ENCODE peak calls at places on chromosomes 3 and 15, in ten cellular contexts. One of them, this sample, is unnamed.

GRCh38 chr15:41746802-41747201 is 27.5 kb upstream of the MAPKBP1 start:
- DNase-seq in stomach: no peak
- DNase-seq in GM12878: no peak
- DNase-seq in IMR-90: peak
- DNase-seq in ovary: no peak
- DNase-seq in uterus: no peak
- DNase-seq in tibial nerve: no peak
- DNase-seq in H54: no peak
- DNase-seq in adrenal gland: no peak
- DNase-seq in prostate gland: no peak
- DNase-seq in this sample: no peak

GRCh38 chr3:56361731-56362130 is 106.5 kb downstream of the ERC2 start:
- DNase-seq in stomach: no peak
- DNase-seq in GM12878: no peak
- DNase-seq in IMR-90: no peak
- DNase-seq in ovary: no peak
- DNase-seq in uterus: no peak
- DNase-seq in tibial nerve: no peak
- DNase-seq in H54: no peak
- DNase-seq in adrenal gland: no peak
- DNase-seq in prostate gland: no peak
- DNase-seq in this sample: no peak

GRCh38 chr15:60362318-60363023 is 35.3 kb downstream of the ANXA2 start:
- DNase-seq in stomach: no peak
- DNase-seq in GM12878: no peak
- DNase-seq in IMR-90: peak
- DNase-seq in ovary: no peak
- DNase-seq in uterus: no peak
- DNase-seq in tibial nerve: no peak
- DNase-seq in H54: peak
- DNase-seq in adrenal gland: no peak
- DNase-seq in prostate gland: no peak
- DNase-seq in this sample: no peak

GRCh38 chr3:39433642-39434041 is 27.1 kb downstream of the RPSA start:
- DNase-seq in stomach: no peak
- DNase-seq in GM12878: no peak
- DNase-seq in IMR-90: peak
- DNase-seq in ovary: no peak
- DNase-seq in uterus: no peak
- DNase-seq in tibial nerve: no peak
- DNase-seq in H54: no peak
- DNase-seq in adrenal gland: no peak
- DNase-seq in prostate gland: no peak
- DNase-seq in this sample: no peak

GRCh38 chr3:53516339-53516738 is 21.9 kb downstream of the CACNA1D start:
- DNase-seq in stomach: no peak
- DNase-seq in GM12878: no peak
- DNase-seq in IMR-90: no peak
- DNase-seq in ovary: no peak
- DNase-seq in uterus: no peak
- DNase-seq in tibial nerve: no peak
- DNase-seq in H54: no peak
- DNase-seq in adrenal gland: no peak
- DNase-seq in prostate gland: no peak
- DNase-seq in this sample: no peak

GRCh38 chr3:73504255-73504654 is 120.5 kb downstream of the PDZRN3 start:
- DNase-seq in stomach: no peak
- DNase-seq in GM12878: no peak
- DNase-seq in IMR-90: no peak
- DNase-seq in ovary: no peak
- DNase-seq in uterus: no peak
- DNase-seq in tibial nerve: no peak
- DNase-seq in H54: no peak
- DNase-seq in adrenal gland: no peak
- DNase-seq in prostate gland: peak
- DNase-seq in this sample: no peak

GRCh38 chr15:67843571-67844387 is 3.9 kb upstream of the RNU6-1 start:
- DNase-seq in stomach: no peak
- DNase-seq in GM12878: no peak
- DNase-seq in IMR-90: peak
- DNase-seq in ovary: peak
- DNase-seq in uterus: peak
- DNase-seq in tibial nerve: no peak
- DNase-seq in H54: no peak
- DNase-seq in adrenal gland: no peak
- DNase-seq in prostate gland: no peak
- DNase-seq in this sample: no peak

GRCh38 chr3:146222204-146223046 is 28.5 kb downstream of the PLSCR4 start:
- DNase-seq in stomach: no peak
- DNase-seq in GM12878: no peak
- DNase-seq in IMR-90: peak
- DNase-seq in ovary: no peak
- DNase-seq in uterus: no peak
- DNase-seq in tibial nerve: no peak
- DNase-seq in H54: no peak
- DNase-seq in adrenal gland: no peak
- DNase-seq in prostate gland: no peak
- DNase-seq in this sample: no peak

GRCh38 chr15:41932939-41933725 is 39.2 kb downstream of the EHD4 start:
- DNase-seq in stomach: no peak
- DNase-seq in GM12878: no peak
- DNase-seq in IMR-90: no peak
- DNase-seq in ovary: no peak
- DNase-seq in uterus: no peak
- DNase-seq in tibial nerve: no peak
- DNase-seq in H54: no peak
- DNase-seq in adrenal gland: no peak
- DNase-seq in prostate gland: no peak
- DNase-seq in this sample: no peak

GRCh38 chr15:77181305-77182074 is 110.6 kb upstream of the TSPAN3 start:
- DNase-seq in stomach: no peak
- DNase-seq in GM12878: peak
- DNase-seq in IMR-90: no peak
- DNase-seq in ovary: no peak
- DNase-seq in uterus: no peak
- DNase-seq in tibial nerve: no peak
- DNase-seq in H54: no peak
- DNase-seq in adrenal gland: no peak
- DNase-seq in prostate gland: no peak
- DNase-seq in this sample: no peak

GRCh38 chr3:89841041-89841440 is 733.6 kb downstream of the EPHA3 start:
- DNase-seq in stomach: no peak
- DNase-seq in GM12878: no peak
- DNase-seq in IMR-90: peak
- DNase-seq in ovary: no peak
- DNase-seq in uterus: no peak
- DNase-seq in tibial nerve: no peak
- DNase-seq in H54: no peak
- DNase-seq in adrenal gland: no peak
- DNase-seq in prostate gland: no peak
- DNase-seq in this sample: no peak

GRCh38 chr3:58776231-58776630 is 109.7 kb upstream of the FAM3D start:
- DNase-seq in stomach: no peak
- DNase-seq in GM12878: no peak
- DNase-seq in IMR-90: no peak
- DNase-seq in ovary: no peak
- DNase-seq in uterus: no peak
- DNase-seq in tibial nerve: no peak
- DNase-seq in H54: no peak
- DNase-seq in adrenal gland: no peak
- DNase-seq in prostate gland: no peak
- DNase-seq in this sample: no peak

GRCh38 chr3:47932431-47932830 is 83.8 kb downstream of the MAP4 start:
- DNase-seq in stomach: no peak
- DNase-seq in GM12878: no peak
- DNase-seq in IMR-90: peak
- DNase-seq in ovary: no peak
- DNase-seq in uterus: no peak
- DNase-seq in tibial nerve: no peak
- DNase-seq in H54: no peak
- DNase-seq in adrenal gland: no peak
- DNase-seq in prostate gland: no peak
- DNase-seq in this sample: no peak

GRCh38 chr3:18086078-18086477 is 339.1 kb downstream of the SATB1 start:
- DNase-seq in stomach: no peak
- DNase-seq in GM12878: no peak
- DNase-seq in IMR-90: no peak
- DNase-seq in ovary: no peak
- DNase-seq in uterus: no peak
- DNase-seq in tibial nerve: no peak
- DNase-seq in H54: no peak
- DNase-seq in adrenal gland: no peak
- DNase-seq in prostate gland: no peak
- DNase-seq in this sample: no peak

GRCh38 chr3:184349563-184350470 is 11.6 kb downstream of the CLCN2 start:
- DNase-seq in stomach: no peak
- DNase-seq in GM12878: no peak
- DNase-seq in IMR-90: no peak
- DNase-seq in ovary: no peak
- DNase-seq in uterus: no peak
- DNase-seq in tibial nerve: no peak
- DNase-seq in H54: no peak
- DNase-seq in adrenal gland: peak
- DNase-seq in prostate gland: no peak
- DNase-seq in this sample: no peak

GRCh38 chr3:184348057-184348382 is 10.6 kb downstream of the FAM131A start:
- DNase-seq in stomach: no peak
- DNase-seq in GM12878: no peak
- DNase-seq in IMR-90: no peak
- DNase-seq in ovary: no peak
- DNase-seq in uterus: no peak
- DNase-seq in tibial nerve: no peak
- DNase-seq in H54: no peak
- DNase-seq in adrenal gland: no peak
- DNase-seq in prostate gland: no peak
- DNase-seq in this sample: no peak

GRCh38 chr3:184345678-184346144 is 8.3 kb downstream of the FAM131A start:
- DNase-seq in stomach: peak
- DNase-seq in GM12878: no peak
- DNase-seq in IMR-90: peak
- DNase-seq in ovary: no peak
- DNase-seq in uterus: no peak
- DNase-seq in tibial nerve: no peak
- DNase-seq in H54: peak
- DNase-seq in adrenal gland: peak
- DNase-seq in prostate gland: peak
- DNase-seq in this sample: no peak

GRCh38 chr3:184346480-184346879 is 9.1 kb downstream of the FAM131A start:
- DNase-seq in stomach: no peak
- DNase-seq in GM12878: no peak
- DNase-seq in IMR-90: no peak
- DNase-seq in ovary: no peak
- DNase-seq in uterus: no peak
- DNase-seq in tibial nerve: no peak
- DNase-seq in H54: no peak
- DNase-seq in adrenal gland: no peak
- DNase-seq in prostate gland: no peak
- DNase-seq in this sample: no peak

DNA sequence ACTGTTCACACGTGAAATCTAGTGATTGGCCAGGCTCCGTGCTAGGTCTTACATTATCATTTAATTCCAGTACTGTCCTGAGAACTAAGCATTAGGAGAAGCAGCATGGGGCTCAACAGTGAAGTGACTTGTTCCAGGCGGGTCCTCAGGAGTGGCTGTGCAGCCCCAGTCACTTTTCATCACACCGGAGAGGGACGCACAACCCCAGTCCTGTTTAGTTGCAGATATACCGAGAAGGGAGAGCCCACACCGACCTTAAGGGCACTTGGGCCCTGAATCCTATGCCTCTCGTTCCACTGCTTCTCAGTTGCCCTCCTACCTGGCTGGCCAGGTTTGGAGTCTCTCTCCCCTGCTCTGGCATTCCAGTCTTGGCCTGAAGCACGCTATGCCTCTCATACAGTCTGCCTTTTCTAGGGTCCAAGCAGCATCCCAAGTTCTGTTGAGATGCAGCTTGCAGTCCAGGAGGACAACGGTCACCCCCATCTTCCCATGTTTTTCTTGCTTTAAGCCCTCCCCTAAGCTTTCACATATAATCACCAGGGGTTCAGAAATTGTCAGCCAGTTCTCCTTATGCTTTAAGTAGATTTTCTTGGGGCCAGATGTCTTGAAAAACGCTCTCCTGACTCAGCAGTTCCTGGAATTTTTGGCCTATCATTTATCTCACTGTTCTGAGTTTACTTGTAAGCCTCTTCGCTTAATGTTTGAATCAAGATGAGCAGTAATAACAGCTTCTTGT is 10.1 kb downstream of the FAM131A start:
- DNase-seq in stomach: no peak
- DNase-seq in GM12878: no peak
- DNase-seq in IMR-90: no peak
- DNase-seq in ovary: no peak
- DNase-seq in uterus: no peak
- DNase-seq in tibial nerve: no peak
- DNase-seq in H54: no peak
- DNase-seq in adrenal gland: no peak
- DNase-seq in prostate gland: no peak
- DNase-seq in this sample: no peak
- TF ChIP-seq POLR2A in stomach: no peak
- TF ChIP-seq POLR2A in GM12878: no peak
- TF ChIP-seq POLR2A in IMR-90: no peak
- TF ChIP-seq POLR2A in ovary: no peak
- TF ChIP-seq POLR2A in uterus: no peak
- TF ChIP-seq POLR2A in tibial nerve: no peak
- TF ChIP-seq POLR2A in H54: no peak
- TF ChIP-seq POLR2A in adrenal gland: no peak
- TF ChIP-seq POLR2A in prostate gland: no peak
- TF ChIP-seq POLR2A in this sample: no peak

GRCh38 chr15:81108427-81108826 is 25.6 kb upstream of the CFAP161 start:
- DNase-seq in stomach: no peak
- DNase-seq in GM12878: no peak
- DNase-seq in IMR-90: no peak
- DNase-seq in ovary: no peak
- DNase-seq in uterus: no peak
- DNase-seq in tibial nerve: no peak
- DNase-seq in H54: no peak
- DNase-seq in adrenal gland: no peak
- DNase-seq in prostate gland: no peak
- DNase-seq in this sample: no peak
- TF ChIP-seq POLR2A in stomach: no peak
- TF ChIP-seq POLR2A in GM12878: no peak
- TF ChIP-seq POLR2A in IMR-90: no peak
- TF ChIP-seq POLR2A in ovary: no peak
- TF ChIP-seq POLR2A in uterus: no peak
- TF ChIP-seq POLR2A in tibial nerve: no peak
- TF ChIP-seq POLR2A in H54: no peak
- TF ChIP-seq POLR2A in adrenal gland: no peak
- TF ChIP-seq POLR2A in prostate gland: no peak
- TF ChIP-seq POLR2A in this sample: no peak

GRCh38 chr3:44648564-44649229 is at the start of gene ZNF35:
- DNase-seq in stomach: peak
- DNase-seq in GM12878: peak
- DNase-seq in IMR-90: peak
- DNase-seq in ovary: peak
- DNase-seq in uterus: peak
- DNase-seq in tibial nerve: peak
- DNase-seq in H54: peak
- DNase-seq in adrenal gland: peak
- DNase-seq in prostate gland: peak
- DNase-seq in this sample: no peak
- TF ChIP-seq POLR2A in stomach: no peak
- TF ChIP-seq POLR2A in GM12878: peak
- TF ChIP-seq POLR2A in IMR-90: peak
- TF ChIP-seq POLR2A in ovary: no peak
- TF ChIP-seq POLR2A in uterus: no peak
- TF ChIP-seq POLR2A in tibial nerve: no peak
- TF ChIP-seq POLR2A in H54: peak
- TF ChIP-seq POLR2A in adrenal gland: no peak
- TF ChIP-seq POLR2A in prostate gland: no peak
- TF ChIP-seq POLR2A in this sample: no peak

GRCh38 chr3:38164966-38165721 is at the start of gene OXSR1:
- DNase-seq in stomach: peak
- DNase-seq in GM12878: peak
- DNase-seq in IMR-90: peak
- DNase-seq in ovary: peak
- DNase-seq in uterus: peak
- DNase-seq in tibial nerve: peak
- DNase-seq in H54: peak
- DNase-seq in adrenal gland: peak
- DNase-seq in prostate gland: peak
- DNase-seq in this sample: peak
- TF ChIP-seq POLR2A in stomach: no peak
- TF ChIP-seq POLR2A in GM12878: peak
- TF ChIP-seq POLR2A in IMR-90: peak
- TF ChIP-seq POLR2A in ovary: peak
- TF ChIP-seq POLR2A in uterus: peak
- TF ChIP-seq POLR2A in tibial nerve: peak
- TF ChIP-seq POLR2A in H54: peak
- TF ChIP-seq POLR2A in adrenal gland: peak
- TF ChIP-seq POLR2A in prostate gland: peak
- TF ChIP-seq POLR2A in this sample: peak